ENCODE peak calls at places on chromosomes 5 and 9, in seven cellular contexts. K is uterus; I is CD8-positive, alpha-beta memory T cell; P is foreskin keratinocyte; N is H9; Z is tibial artery; O is osteoblast. H is an unnamed sample.

GRCh38 chr5:107381189-107381856 is 289.4 kb downstream of the EFNA5 start:
- DNase-seq in K (no peak), I (no peak), P (peak; percentile 59), N (no peak), Z (no peak), O (peak; percentile 73), H (no peak)

GRCh38 chr5:65791721-65792698 is 70.0 kb downstream of the NLN start:
- DNase-seq in K (no peak), I (no peak), P (no peak), N (no peak), Z (no peak), O (peak; percentile 22), H (no peak)

GRCh38 chr9:134564431-134565170 is 77.0 kb upstream of the COL5A1 start:
- DNase-seq in K (peak; percentile 2), I (no peak), P (no peak), N (no peak), Z (no peak), O (peak; percentile 82), H (no peak)

GRCh38 chr5:108367679-108368334 is 14.1 kb downstream of the FBXL17 start:
- DNase-seq in K (no peak), I (no peak), P (peak; percentile 42), N (no peak), Z (no peak), O (no peak), H (no peak)

GRCh38 chr9:79447308-79447605 is 124.5 kb upstream of the TLE4 start:
- DNase-seq in K (no peak), I (no peak), P (no peak), N (no peak), Z (no peak), O (no peak), H (no peak)

GRCh38 chr9:125816321-125816720 is 69.1 kb downstream of the PBX3 start:
- DNase-seq in K (no peak), I (no peak), P (no peak), N (no peak), Z (no peak), O (no peak), H (no peak)

GRCh38 chr9:134618823-134619454 is 22.7 kb upstream of the COL5A1 start:
- DNase-seq in K (peak; percentile 12), I (no peak), P (no peak), N (peak; percentile 18), Z (no peak), O (peak; percentile 39), H (no peak)

GRCh38 chr5:177498013-177498847 is 826 bp upstream of the PDLIM7 start:
- DNase-seq in K (no peak), I (peak; percentile 30), P (no peak), N (no peak), Z (no peak), O (peak; percentile 89), H (no peak)

GRCh38 chr9:79408617-79409016 is 163.1 kb upstream of the TLE4 start:
- DNase-seq in K (no peak), I (no peak), P (no peak), N (no peak), Z (no peak), O (peak; percentile 48), H (no peak)

GRCh38 chr9:123370526-123371227 is 14.7 kb downstream of the CRB2 start:
- DNase-seq in K (no peak), I (no peak), P (no peak), N (no peak), Z (no peak), O (peak; percentile 92), H (no peak)
- H3K4me1 ChIP-seq in K (no peaks in the 10 kb centered on the region), I (no peaks in the 10 kb centered on the region), P (no peaks in the 10 kb centered on the region), N (no peaks in the 10 kb centered on the region), Z (peaks cover 3% of the 10 kb centered on the region), O (no peaks in the 10 kb centered on the region), H (no peaks in the 10 kb centered on the region)

GRCh38 chr5:143065996-143066522 is 295.9 kb downstream of the ARHGAP26 start:
- DNase-seq in K (no peak), I (no peak), P (no peak), N (no peak), Z (no peak), O (no peak), H (no peak)
- H3K4me1 ChIP-seq in K (peaks cover 8% of the 10 kb centered on the region), I (no peaks in the 10 kb centered on the region), P (peaks cover 37% of the 10 kb centered on the region), N (peaks cover 9% of the 10 kb centered on the region), Z (peaks cover 29% of the 10 kb centered on the region), O (peaks cover 62% of the 10 kb centered on the region), H (peaks cover 11% of the 10 kb centered on the region)

GRCh38 chr5:96885518-96886338 is 9.4 kb downstream of the ERAP2 start:
- DNase-seq in K (no peak), I (peak; percentile 23), P (no peak), N (no peak), Z (no peak), O (no peak), H (peak; percentile 75)
- H3K4me1 ChIP-seq in K (no peaks in the 10 kb centered on the region), I (peaks cover 59% of the 10 kb centered on the region), P (peaks cover 15% of the 10 kb centered on the region), N (no peaks in the 10 kb centered on the region), Z (peaks cover 4% of the 10 kb centered on the region), O (peaks cover 16% of the 10 kb centered on the region), H (peaks cover 22% of the 10 kb centered on the region)

GRCh38 chr5:142821027-142821732 is 51.0 kb downstream of the ARHGAP26 start:
- DNase-seq in K (no peak), I (no peak), P (no peak), N (no peak), Z (no peak), O (no peak), H (no peak)
- H3K4me1 ChIP-seq in K (peaks cover 10% of the 10 kb centered on the region), I (peaks cover 6% of the 10 kb centered on the region), P (peaks cover 17% of the 10 kb centered on the region), N (peaks cover 11% of the 10 kb centered on the region), Z (peaks cover 40% of the 10 kb centered on the region), O (peaks cover 56% of the 10 kb centered on the region), H (no peaks in the 10 kb centered on the region)

GRCh38 chr5:53578854-53579253 is 18.4 kb downstream of the NDUFS4 start:
- DNase-seq in K (no peak), I (no peak), P (no peak), N (no peak), Z (no peak), O (no peak), H (no peak)
- H3K4me1 ChIP-seq in K (no peaks in the 10 kb centered on the region), I (peaks cover 4% of the 10 kb centered on the region), P (no peaks in the 10 kb centered on the region), N (peaks cover 2% of the 10 kb centered on the region), Z (no peaks in the 10 kb centered on the region), O (no peaks in the 10 kb centered on the region), H (no peaks in the 10 kb centered on the region)

GRCh38 chr5:119360905-119361605 is 5.2 kb downstream of the TNFAIP8 start:
- DNase-seq in K (no peak), I (no peak), P (peak; percentile 75), N (no peak), Z (no peak), O (peak; percentile 77), H (no peak)
- H3K4me1 ChIP-seq in K (no peaks in the 10 kb centered on the region), I (peaks cover 96% of the 10 kb centered on the region), P (peaks cover 48% of the 10 kb centered on the region), N (peaks cover 11% of the 10 kb centered on the region), Z (peaks cover 37% of the 10 kb centered on the region), O (peaks cover 29% of the 10 kb centered on the region), H (peaks cover 18% of the 10 kb centered on the region)

GRCh38 chr9:107614765-107615164 is 125.2 kb upstream of the KLF4 start:
- DNase-seq in K (no peak), I (no peak), P (no peak), N (no peak), Z (no peak), O (no peak), H (no peak)
- H3K4me1 ChIP-seq in K (no peaks in the 10 kb centered on the region), I (no peaks in the 10 kb centered on the region), P (no peaks in the 10 kb centered on the region), N (no peaks in the 10 kb centered on the region), Z (peaks cover 2% of the 10 kb centered on the region), O (no peaks in the 10 kb centered on the region), H (no peaks in the 10 kb centered on the region)

GRCh38 chr9:27385606-27386005 is 88.7 kb upstream of the EQTN start:
- DNase-seq in K (no peak), I (no peak), P (peak; percentile 61), N (no peak), Z (no peak), O (no peak), H (no peak)
- H3K4me1 ChIP-seq in K (peaks cover 9% of the 10 kb centered on the region), I (no peaks in the 10 kb centered on the region), P (peaks cover 28% of the 10 kb centered on the region), N (peaks cover 12% of the 10 kb centered on the region), Z (peaks cover 6% of the 10 kb centered on the region), O (no peaks in the 10 kb centered on the region), H (peaks cover 10% of the 10 kb centered on the region)

H was measured in MM.1S.